ENCODE peak calls at places on chromosomes 12 and 14, in nine cellular contexts. B, R, Q, A, T, F, G, U and W are unnamed samples.

GRCh38 chr12:124613151-124613585 is 45.8 kb upstream of the NCOR2 start:
- DNase-seq in B (peak; percentile 48), T (no peak), Q (no peak), R (no peak), G (no peak), A (no peak), F (no peak), U (no peak), W (no peak)

GRCh38 chr12:10031771-10032175 is 1.3 kb downstream of the CLEC9A start:
- DNase-seq in R (no peak), U (no peak), B (no peak), G (no peak), T (peak; percentile 61), F (no peak), Q (no peak), A (no peak), W (no peak)

GRCh38 chr12:7934560-7935463 is 1.2 kb downstream of the SLC2A3 start:
- DNase-seq in T (no peak), G (no peak), A (no peak), R (no peak), Q (peak; percentile 30), B (no peak), U (no peak), F (no peak), W (peak; percentile 32)

GRCh38 chr12:108065061-108065460 is 64.0 kb upstream of the WSCD2 start:
- DNase-seq in A (no peak), G (no peak), R (no peak), Q (no peak), B (no peak), T (no peak), U (no peak), F (no peak), W (no peak)

GRCh38 chr14:80862983-80863382 is 78.6 kb downstream of the CEP128 start:
- DNase-seq in T (no peak), Q (no peak), R (no peak), G (no peak), F (no peak), U (no peak), A (no peak), B (no peak), W (no peak)

GRCh38 chr12:122870163-122870842 is 25.6 kb downstream of the VPS37B start:
- DNase-seq in U (no peak), G (peak; percentile 69), F (no peak), A (peak; percentile 44), B (peak; percentile 23), R (peak; percentile 30), Q (no peak), T (no peak), W (no peak)

GRCh38 chr14:95679148-95679547 is 7.1 kb upstream of the TCL1B start:
- DNase-seq in A (no peak), G (no peak), R (no peak), T (no peak), U (no peak), B (no peak), Q (no peak), F (no peak), W (no peak)

GRCh38 chr12:69252033-69252432 is 12.7 kb downstream of the CPSF6 start:
- DNase-seq in Q (no peak), G (no peak), A (no peak), R (no peak), B (no peak), U (no peak), T (no peak), F (no peak), W (no peak)

GRCh38 chr14:51041853-51042252 is 53.1 kb downstream of the TRIM9 start:
- DNase-seq in B (no peak), R (no peak), T (no peak), Q (no peak), F (no peak), U (no peak), A (no peak), G (no peak), W (no peak)

GRCh38 chr12:124713041-124713435 is 145.6 kb upstream of the NCOR2 start:
- DNase-seq in B (peak; percentile 57), R (peak; percentile 85), U (no peak), Q (peak; percentile 31), T (no peak), G (peak; percentile 82), F (no peak), A (no peak), W (no peak)

GRCh38 chr14:99524091-99524661 is 43.0 kb downstream of the CCNK start:
- DNase-seq in T (no peak), Q (no peak), U (no peak), R (peak; percentile 42), G (peak; percentile 73), B (peak; percentile 61), A (no peak), F (no peak), W (no peak)

GRCh38 chr12:104010800-104011199 is 39.2 kb downstream of the GLT8D2 start:
- DNase-seq in F (no peak), T (no peak), B (no peak), A (no peak), G (no peak), R (no peak), Q (no peak), U (no peak), W (no peak)

GRCh38 chr14:103555559-103556337 is 6.7 kb downstream of the BAG5 start:
- DNase-seq in G (peak; percentile 65), Q (no peak), R (no peak), T (no peak), F (no peak), U (no peak), B (no peak), A (no peak), W (no peak)

GRCh38 chr14:101812071-101812470 is 50.6 kb downstream of the PPP2R5C start:
- DNase-seq in T (no peak), U (no peak), Q (no peak), A (no peak), B (no peak), R (no peak), G (no peak), F (peak; percentile 38), W (no peak)

GRCh38 chr14:52461721-52462120 is 90.6 kb downstream of the TXNDC16 start:
- DNase-seq in B (no peak), T (no peak), A (no peak), R (no peak), F (no peak), U (no peak), G (no peak), Q (no peak), W (no peak)

GRCh38 chr14:36647827-36648753 is 13.6 kb upstream of the PAX9 start:
- DNase-seq in G (no peak), B (no peak), U (no peak), R (no peak), F (peak; percentile 26), Q (no peak), A (no peak), T (peak; percentile 69), W (peak; percentile 57)

GRCh38 chr12:93245543-93245942 is 132.2 kb upstream of the NUDT4 start:
- DNase-seq in A (no peak), T (no peak), F (no peak), Q (peak; percentile 63), U (no peak), R (no peak), G (peak; percentile 84), B (no peak), W (no peak)

GRCh38 chr12:93242154-93242958 is 135.4 kb upstream of the NUDT4 start:
- DNase-seq in U (no peak), R (no peak), B (no peak), A (no peak), Q (no peak), T (no peak), G (no peak), F (no peak), W (no peak)

GRCh38 chr12:93243382-93243688 is 134.4 kb upstream of the NUDT4 start:
- DNase-seq in A (no peak), G (no peak), T (no peak), U (no peak), F (no peak), B (no peak), R (no peak), Q (no peak), W (no peak)

GRCh38 chr12:93244514-93245077 is 133.1 kb upstream of the NUDT4 start:
- DNase-seq in B (no peak), G (no peak), A (no peak), F (no peak), T (no peak), R (no peak), U (no peak), Q (no peak), W (no peak)

GRCh38 chr12:93243689-93244513 is 133.8 kb upstream of the NUDT4 start:
- DNase-seq in F (peak; percentile 41), G (no peak), A (no peak), B (no peak), R (no peak), T (peak; percentile 42), U (no peak), Q (peak; percentile 35), W (peak; percentile 48)
- TF ChIP-seq POLR2A in F (no peak), G (no peak), A (no peak), B (no peak), R (no peak), T (no peak), U (no peak), Q (no peak), W (no peak)

GRCh38 chr14:85514487-85514886 is 15.5 kb upstream of the FLRT2 start:
- DNase-seq in G (no peak), F (no peak), R (no peak), A (no peak), Q (no peak), T (no peak), U (no peak), B (no peak), W (no peak)
- TF ChIP-seq POLR2A in G (no peak), F (no peak), R (no peak), A (no peak), Q (no peak), T (no peak), U (no peak), B (no peak), W (no peak)

DNA sequence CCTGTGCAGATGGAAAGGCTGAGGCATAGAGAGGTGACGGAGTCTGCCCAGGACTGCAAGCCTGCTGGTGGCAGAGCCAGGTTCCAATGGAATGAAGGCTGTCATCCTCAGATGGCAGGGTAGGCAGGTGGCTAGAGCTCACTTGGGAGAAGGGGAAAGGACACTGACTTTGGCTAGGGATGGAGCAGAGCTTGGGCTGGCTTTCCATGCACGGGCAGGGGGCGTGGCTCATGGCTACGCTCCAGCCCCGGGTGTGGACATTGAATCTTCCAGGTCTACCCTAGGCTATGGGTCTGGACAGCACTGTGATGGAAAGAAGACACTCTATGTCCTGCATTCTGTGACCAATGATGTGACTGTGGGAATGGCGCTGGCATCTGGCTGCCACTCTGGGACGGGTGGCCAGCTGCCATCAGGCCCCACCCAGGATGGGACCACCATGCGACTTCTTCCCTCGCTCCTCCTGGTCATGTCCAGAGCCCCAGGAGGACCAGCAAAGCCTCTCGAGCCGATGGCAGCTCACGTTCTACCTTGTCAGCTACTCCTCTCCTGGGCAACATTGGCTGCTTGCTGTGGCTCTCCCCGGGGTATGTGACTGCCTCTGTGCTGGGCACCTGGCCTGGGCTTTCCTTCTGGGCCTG is 398.7 kb downstream of the TMEM121 start:
- DNase-seq in Q (no peak), B (no peak), F (no peak), G (peak; percentile 54), A (no peak), R (peak; percentile 28), T (no peak), U (no peak), W (no peak)
- TF ChIP-seq POLR2A in Q (no peak), B (no peak), F (no peak), G (no peak), A (no peak), R (no peak), T (no peak), U (no peak), W (no peak)

GRCh38 chr14:22460461-22461195 is 128.4 kb downstream of the DAD1 start:
- DNase-seq in R (no peak), G (no peak), F (no peak), Q (no peak), U (no peak), A (no peak), T (no peak), B (no peak), W (peak; percentile 48)
- TF ChIP-seq POLR2A in R (no peak), G (no peak), F (no peak), Q (no peak), U (no peak), A (no peak), T (no peak), B (no peak), W (peak; percentile 33)